ENCODE peak calls at places on chromosomes 5 and 9, in five cellular contexts. One of them, this sample, is unnamed.

GRCh38 chr5:96478983-96479382 is 45.9 kb upstream of the PCSK1 start:
- DNase-seq in right atrium auricular region: no peak
- DNase-seq in cardiac fibroblast: no peak
- DNase-seq in hepatocyte: no peak
- DNase-seq in pancreas: no peak
- DNase-seq in this sample: no peak

GRCh38 chr5:140256726-140257125 is 46.2 kb downstream of the PFDN1 start:
- DNase-seq in right atrium auricular region: no peak
- DNase-seq in cardiac fibroblast: no peak
- DNase-seq in hepatocyte: no peak
- DNase-seq in pancreas: no peak
- DNase-seq in this sample: no peak

GRCh38 chr5:15515229-15515628 is 15.2 kb downstream of the FBXL7 start:
- DNase-seq in right atrium auricular region: no peak
- DNase-seq in cardiac fibroblast: no peak
- DNase-seq in hepatocyte: no peak
- DNase-seq in pancreas: no peak
- DNase-seq in this sample: no peak

GRCh38 chr5:175520321-175520720 is 42.0 kb downstream of the SFXN1 start:
- DNase-seq in right atrium auricular region: no peak
- DNase-seq in cardiac fibroblast: no peak
- DNase-seq in hepatocyte: no peak
- DNase-seq in pancreas: no peak
- DNase-seq in this sample: no peak

GRCh38 chr9:123928471-123929176 is 1.3 kb downstream of the DENND1A start:
- DNase-seq in right atrium auricular region: no peak
- DNase-seq in cardiac fibroblast: peak
- DNase-seq in hepatocyte: no peak
- DNase-seq in pancreas: no peak
- DNase-seq in this sample: no peak

GRCh38 chr5:103847060-103847459 is 284.5 kb upstream of the NUDT12 start:
- DNase-seq in right atrium auricular region: no peak
- DNase-seq in cardiac fibroblast: peak
- DNase-seq in hepatocyte: no peak
- DNase-seq in pancreas: no peak
- DNase-seq in this sample: no peak

GRCh38 chr9:15426019-15426418 is 3.3 kb downstream of the SNAPC3 start:
- DNase-seq in right atrium auricular region: no peak
- DNase-seq in cardiac fibroblast: no peak
- DNase-seq in hepatocyte: no peak
- DNase-seq in pancreas: no peak
- DNase-seq in this sample: no peak

GRCh38 chr9:70479880-70480291 is 65.4 kb upstream of the KLF9 start:
- DNase-seq in right atrium auricular region: no peak
- DNase-seq in cardiac fibroblast: peak
- DNase-seq in hepatocyte: peak
- DNase-seq in pancreas: no peak
- DNase-seq in this sample: no peak

GRCh38 chr9:134325096-134325812 is 1.0 kb upstream of the RXRA start:
- DNase-seq in right atrium auricular region: no peak
- DNase-seq in cardiac fibroblast: peak
- DNase-seq in hepatocyte: peak
- DNase-seq in pancreas: peak
- DNase-seq in this sample: no peak

GRCh38 chr9:133604856-133605255 is 4.3 kb downstream of the FAM163B start:
- DNase-seq in right atrium auricular region: no peak
- DNase-seq in cardiac fibroblast: no peak
- DNase-seq in hepatocyte: no peak
- DNase-seq in pancreas: no peak
- DNase-seq in this sample: no peak

GRCh38 chr5:2910401-2911175 is 159.1 kb upstream of the IRX2 start:
- DNase-seq in right atrium auricular region: peak
- DNase-seq in cardiac fibroblast: no peak
- DNase-seq in hepatocyte: no peak
- DNase-seq in pancreas: no peak
- DNase-seq in this sample: peak

GRCh38 chr5:52605992-52606321 is 181.8 kb upstream of the ITGA1 start:
- DNase-seq in right atrium auricular region: no peak
- DNase-seq in cardiac fibroblast: no peak
- DNase-seq in hepatocyte: no peak
- DNase-seq in pancreas: no peak
- DNase-seq in this sample: no peak

GRCh38 chr5:93632327-93632726 is 49.3 kb downstream of the NR2F1 start:
- DNase-seq in right atrium auricular region: no peak
- DNase-seq in cardiac fibroblast: no peak
- DNase-seq in hepatocyte: no peak
- DNase-seq in pancreas: no peak
- DNase-seq in this sample: no peak

GRCh38 chr9:36386396-36386795 is 13.7 kb downstream of the RNF38 start:
- DNase-seq in right atrium auricular region: no peak
- DNase-seq in cardiac fibroblast: no peak
- DNase-seq in hepatocyte: no peak
- DNase-seq in pancreas: no peak
- DNase-seq in this sample: no peak

GRCh38 chr9:20532584-20532983 is 89.7 kb downstream of the MLLT3 start:
- DNase-seq in right atrium auricular region: no peak
- DNase-seq in cardiac fibroblast: no peak
- DNase-seq in hepatocyte: no peak
- DNase-seq in pancreas: no peak
- DNase-seq in this sample: no peak

GRCh38 chr9:20524776-20525175 is 97.5 kb downstream of the MLLT3 start:
- DNase-seq in right atrium auricular region: no peak
- DNase-seq in cardiac fibroblast: peak
- DNase-seq in hepatocyte: no peak
- DNase-seq in pancreas: no peak
- DNase-seq in this sample: no peak

GRCh38 chr9:20528253-20528652 is 94.0 kb downstream of the MLLT3 start:
- DNase-seq in right atrium auricular region: no peak
- DNase-seq in cardiac fibroblast: no peak
- DNase-seq in hepatocyte: no peak
- DNase-seq in pancreas: no peak
- DNase-seq in this sample: no peak

GRCh38 chr9:20529837-20530236 is 92.5 kb downstream of the MLLT3 start:
- DNase-seq in right atrium auricular region: no peak
- DNase-seq in cardiac fibroblast: no peak
- DNase-seq in hepatocyte: no peak
- DNase-seq in pancreas: no peak
- DNase-seq in this sample: no peak

DNA sequence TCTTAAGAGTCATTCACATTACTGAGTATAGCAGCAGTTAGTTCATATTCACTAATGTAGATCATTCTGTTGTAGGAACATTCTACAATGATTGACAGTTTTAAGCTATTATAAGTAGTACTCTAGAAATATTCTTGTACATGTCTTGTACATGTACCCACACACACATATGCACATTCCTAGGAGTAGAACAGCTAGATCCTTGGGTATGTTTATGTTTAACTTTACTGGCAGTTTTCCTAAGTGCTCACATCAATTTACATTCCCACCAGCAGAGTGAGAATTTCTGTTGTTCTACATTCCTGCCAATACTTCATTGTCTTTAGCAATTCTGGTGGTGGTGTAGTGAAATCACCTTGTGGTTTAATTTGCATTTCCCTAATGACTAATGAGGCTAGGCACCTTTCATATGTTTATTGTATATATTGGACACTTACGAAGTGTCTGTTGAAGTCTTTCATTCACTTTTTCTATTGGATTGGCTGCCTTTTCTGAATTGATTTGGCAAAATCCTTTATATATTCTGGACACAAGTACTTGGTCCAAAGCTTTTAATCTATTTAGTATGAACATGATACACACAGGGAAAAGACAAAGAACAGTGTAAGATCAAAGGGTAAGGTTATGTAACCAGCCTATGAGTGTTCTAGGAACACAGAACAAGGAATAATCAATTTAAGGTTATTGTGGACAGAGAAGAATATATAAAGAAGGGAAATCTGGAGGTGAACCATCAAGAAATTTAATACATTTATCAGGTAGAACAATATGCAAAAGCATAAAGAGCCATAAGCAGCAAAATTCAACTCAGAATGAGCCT is 95.6 kb downstream of the MLLT3 start:
- DNase-seq in right atrium auricular region: no peak
- DNase-seq in cardiac fibroblast: peak
- DNase-seq in hepatocyte: no peak
- DNase-seq in pancreas: no peak
- DNase-seq in this sample: no peak
- TF ChIP-seq CTCF in right atrium auricular region: no peak
- TF ChIP-seq CTCF in cardiac fibroblast: peak
- TF ChIP-seq CTCF in hepatocyte: no peak
- TF ChIP-seq CTCF in pancreas: no peak
- TF ChIP-seq CTCF in this sample: peak

GRCh38 chr5:134784241-134784920 is 25.8 kb downstream of the DDX46 start:
- DNase-seq in right atrium auricular region: no peak
- DNase-seq in cardiac fibroblast: peak
- DNase-seq in hepatocyte: no peak
- DNase-seq in pancreas: no peak
- DNase-seq in this sample: no peak
- TF ChIP-seq CTCF in right atrium auricular region: no peak
- TF ChIP-seq CTCF in cardiac fibroblast: peak
- TF ChIP-seq CTCF in hepatocyte: no peak
- TF ChIP-seq CTCF in pancreas: no peak
- TF ChIP-seq CTCF in this sample: peak

GRCh38 chr5:151284392-151284967 is 19.1 kb downstream of the SLC36A3 start:
- DNase-seq in right atrium auricular region: no peak
- DNase-seq in cardiac fibroblast: no peak
- DNase-seq in hepatocyte: no peak
- DNase-seq in pancreas: no peak
- DNase-seq in this sample: peak
- TF ChIP-seq CTCF in right atrium auricular region: no peak
- TF ChIP-seq CTCF in cardiac fibroblast: no peak
- TF ChIP-seq CTCF in hepatocyte: no peak
- TF ChIP-seq CTCF in pancreas: no peak
- TF ChIP-seq CTCF in this sample: peak

GRCh38 chr9:87531370-87532295 is 34.0 kb downstream of the DAPK1 start:
- DNase-seq in right atrium auricular region: no peak
- DNase-seq in cardiac fibroblast: no peak
- DNase-seq in hepatocyte: no peak
- DNase-seq in pancreas: no peak
- DNase-seq in this sample: no peak
- TF ChIP-seq CTCF in right atrium auricular region: no peak
- TF ChIP-seq CTCF in cardiac fibroblast: no peak
- TF ChIP-seq CTCF in hepatocyte: no peak
- TF ChIP-seq CTCF in pancreas: no peak
- TF ChIP-seq CTCF in this sample: no peak

GRCh38 chr5:10332301-10332700 is 21.2 kb upstream of the MARCHF6 start:
- DNase-seq in right atrium auricular region: peak
- DNase-seq in cardiac fibroblast: no peak
- DNase-seq in hepatocyte: no peak
- DNase-seq in pancreas: no peak
- DNase-seq in this sample: peak

GRCh38 chr5:10331341-10331796 is 22.1 kb upstream of the MARCHF6 start:
- DNase-seq in right atrium auricular region: peak
- DNase-seq in cardiac fibroblast: peak
- DNase-seq in hepatocyte: peak
- DNase-seq in pancreas: peak
- DNase-seq in this sample: peak

GRCh38 chr5:10334830-10335229 is 18.7 kb upstream of the MARCHF6 start:
- DNase-seq in right atrium auricular region: peak
- DNase-seq in cardiac fibroblast: no peak
- DNase-seq in hepatocyte: no peak
- DNase-seq in pancreas: no peak
- DNase-seq in this sample: peak

GRCh38 chr5:10335711-10336470 is 17.6 kb upstream of the MARCHF6 start:
- DNase-seq in right atrium auricular region: peak
- DNase-seq in cardiac fibroblast: no peak
- DNase-seq in hepatocyte: no peak
- DNase-seq in pancreas: no peak
- DNase-seq in this sample: peak

DNA sequence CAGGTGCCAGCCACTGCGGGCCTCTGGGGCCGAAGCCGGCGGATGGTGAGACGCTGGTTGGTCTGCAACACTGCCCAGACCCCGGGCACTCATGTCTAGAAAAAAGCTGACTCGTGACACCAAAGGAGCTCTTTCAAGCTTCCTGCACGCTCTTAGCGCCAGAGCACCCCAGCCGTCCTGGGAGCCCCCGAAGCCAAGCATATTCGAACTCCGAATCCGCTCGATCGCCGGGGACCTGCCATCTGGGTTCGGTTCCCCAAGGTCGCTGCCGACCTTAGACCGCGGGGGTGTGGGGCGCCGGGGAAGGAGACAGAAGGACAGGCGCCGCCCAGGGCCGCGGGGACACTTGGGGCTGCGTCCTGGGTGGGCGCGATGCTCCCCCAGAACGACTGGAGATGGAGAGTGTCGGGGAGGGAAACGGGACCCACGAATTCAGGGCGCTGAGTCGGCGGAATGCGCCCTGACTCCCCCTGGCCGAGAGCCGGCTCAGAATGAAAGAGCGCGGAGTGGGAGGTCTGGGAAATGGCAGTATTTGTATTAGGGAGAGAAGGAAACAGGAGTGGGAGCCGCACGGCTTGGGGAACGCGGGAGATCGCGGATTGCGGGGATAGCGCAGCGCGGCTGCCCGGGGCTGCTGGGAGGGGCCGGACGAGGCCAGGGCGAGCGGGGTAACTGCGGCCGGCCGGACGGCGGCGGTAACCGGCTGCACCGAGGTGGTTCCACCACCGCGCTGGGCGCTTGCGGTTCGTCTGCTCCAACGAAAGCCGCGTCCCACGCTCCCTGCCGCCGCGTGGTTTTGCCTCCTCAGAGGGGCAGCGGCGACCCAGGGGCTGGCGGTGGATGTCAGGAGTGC is 20.1 kb upstream of the MARCHF6 start:
- DNase-seq in right atrium auricular region: peak
- DNase-seq in cardiac fibroblast: no peak
- DNase-seq in hepatocyte: peak
- DNase-seq in pancreas: peak
- DNase-seq in this sample: peak
- TF ChIP-seq CTCF in right atrium auricular region: peak
- TF ChIP-seq CTCF in cardiac fibroblast: no peak
- TF ChIP-seq CTCF in hepatocyte: peak
- TF ChIP-seq CTCF in pancreas: no peak
- TF ChIP-seq CTCF in this sample: peak

GRCh38 chr5:158165647-158166046 is 306.7 kb upstream of the CLINT1 start:
- DNase-seq in right atrium auricular region: no peak
- DNase-seq in cardiac fibroblast: no peak
- DNase-seq in hepatocyte: no peak
- DNase-seq in pancreas: no peak
- DNase-seq in this sample: no peak
- TF ChIP-seq CTCF in right atrium auricular region: no peak
- TF ChIP-seq CTCF in cardiac fibroblast: no peak
- TF ChIP-seq CTCF in hepatocyte: no peak
- TF ChIP-seq CTCF in pancreas: no peak
- TF ChIP-seq CTCF in this sample: peak